ENCODE peak calls at places on chromosomes 7 and 10, in eight cellular contexts. One of them, this sample, is unnamed.

GRCh38 chr7:94350729-94351128 is 44.0 kb upstream of the COL1A2 start:
- DNase-seq in substantia nigra: no peak
- DNase-seq in endothelial cell: no peak
- DNase-seq in stimulated activated CD4-positive, alpha-beta T cell treated with anti-CD3 and anti-CD28 coated beads, Interleukin-12 subunit alpha, Interleukin-12 subunit beta, amount 100 ng/mL, for 48 hours: no peak
- DNase-seq in neural crest cell: no peak
- DNase-seq in stomach: no peak
- DNase-seq in B cell: no peak
- DNase-seq in psoas muscle: no peak
- DNase-seq in this sample: no peak

GRCh38 chr10:75404335-75405200 is 3.0 kb upstream of the ZNF503 start:
- DNase-seq in endothelial cell: peak; percentile 56
- DNase-seq in substantia nigra: peak; percentile 6
- DNase-seq in stimulated activated CD4-positive, alpha-beta T cell treated with anti-CD3 and anti-CD28 coated beads, Interleukin-12 subunit alpha, Interleukin-12 subunit beta, amount 100 ng/mL, for 48 hours: no peak
- DNase-seq in stomach: peak; percentile 56
- DNase-seq in psoas muscle: no peak
- DNase-seq in B cell: peak; percentile 12
- DNase-seq in neural crest cell: peak; percentile 36
- DNase-seq in this sample: peak; percentile 57

GRCh38 chr7:99559276-99559915 is 954 bp downstream of the ZNF655 start:
- DNase-seq in substantia nigra: no peak
- DNase-seq in stimulated activated CD4-positive, alpha-beta T cell treated with anti-CD3 and anti-CD28 coated beads, Interleukin-12 subunit alpha, Interleukin-12 subunit beta, amount 100 ng/mL, for 48 hours: no peak
- DNase-seq in stomach: no peak
- DNase-seq in endothelial cell: no peak
- DNase-seq in B cell: no peak
- DNase-seq in neural crest cell: no peak
- DNase-seq in psoas muscle: no peak
- DNase-seq in this sample: no peak

GRCh38 chr7:11427686-11428273 is 404.2 kb downstream of the THSD7A start:
- DNase-seq in stomach: no peak
- DNase-seq in B cell: peak; percentile 41
- DNase-seq in psoas muscle: no peak
- DNase-seq in substantia nigra: no peak
- DNase-seq in stimulated activated CD4-positive, alpha-beta T cell treated with anti-CD3 and anti-CD28 coated beads, Interleukin-12 subunit alpha, Interleukin-12 subunit beta, amount 100 ng/mL, for 48 hours: no peak
- DNase-seq in endothelial cell: peak; percentile 9
- DNase-seq in neural crest cell: no peak
- DNase-seq in this sample: no peak

GRCh38 chr7:47581821-47582747 is at the start of gene TNS3:
- DNase-seq in substantia nigra: no peak
- DNase-seq in stimulated activated CD4-positive, alpha-beta T cell treated with anti-CD3 and anti-CD28 coated beads, Interleukin-12 subunit alpha, Interleukin-12 subunit beta, amount 100 ng/mL, for 48 hours: no peak
- DNase-seq in neural crest cell: peak; percentile 46
- DNase-seq in stomach: peak; percentile 68
- DNase-seq in psoas muscle: peak; percentile 58
- DNase-seq in B cell: peak; percentile 73
- DNase-seq in endothelial cell: peak; percentile 60
- DNase-seq in this sample: peak; percentile 67

GRCh38 chr7:41058986-41059741 is 643.7 kb downstream of the INHBA start:
- DNase-seq in B cell: no peak
- DNase-seq in substantia nigra: no peak
- DNase-seq in stomach: no peak
- DNase-seq in neural crest cell: no peak
- DNase-seq in stimulated activated CD4-positive, alpha-beta T cell treated with anti-CD3 and anti-CD28 coated beads, Interleukin-12 subunit alpha, Interleukin-12 subunit beta, amount 100 ng/mL, for 48 hours: no peak
- DNase-seq in endothelial cell: no peak
- DNase-seq in psoas muscle: no peak
- DNase-seq in this sample: no peak

GRCh38 chr7:99397632-99397983 is 10.8 kb downstream of the PDAP1 start:
- DNase-seq in endothelial cell: no peak
- DNase-seq in B cell: no peak
- DNase-seq in neural crest cell: no peak
- DNase-seq in stomach: no peak
- DNase-seq in substantia nigra: no peak
- DNase-seq in psoas muscle: no peak
- DNase-seq in stimulated activated CD4-positive, alpha-beta T cell treated with anti-CD3 and anti-CD28 coated beads, Interleukin-12 subunit alpha, Interleukin-12 subunit beta, amount 100 ng/mL, for 48 hours: no peak
- DNase-seq in this sample: no peak

GRCh38 chr7:24827589-24827988 is 70.3 kb upstream of the GSDME start:
- DNase-seq in endothelial cell: no peak
- DNase-seq in substantia nigra: no peak
- DNase-seq in neural crest cell: no peak
- DNase-seq in stimulated activated CD4-positive, alpha-beta T cell treated with anti-CD3 and anti-CD28 coated beads, Interleukin-12 subunit alpha, Interleukin-12 subunit beta, amount 100 ng/mL, for 48 hours: no peak
- DNase-seq in psoas muscle: no peak
- DNase-seq in B cell: no peak
- DNase-seq in stomach: no peak
- DNase-seq in this sample: no peak

GRCh38 chr7:74061840-74062539 is 21.6 kb upstream of the LIMK1 start:
- DNase-seq in psoas muscle: peak; percentile 84
- DNase-seq in endothelial cell: no peak
- DNase-seq in B cell: peak; percentile 72
- DNase-seq in stomach: peak; percentile 92
- DNase-seq in substantia nigra: peak; percentile 58
- DNase-seq in stimulated activated CD4-positive, alpha-beta T cell treated with anti-CD3 and anti-CD28 coated beads, Interleukin-12 subunit alpha, Interleukin-12 subunit beta, amount 100 ng/mL, for 48 hours: peak; percentile 35
- DNase-seq in neural crest cell: no peak
- DNase-seq in this sample: peak; percentile 90

GRCh38 chr7:154748387-154748786 is 254.5 kb downstream of the PAXIP1 start:
- DNase-seq in neural crest cell: no peak
- DNase-seq in endothelial cell: no peak
- DNase-seq in stomach: no peak
- DNase-seq in B cell: no peak
- DNase-seq in psoas muscle: no peak
- DNase-seq in substantia nigra: no peak
- DNase-seq in stimulated activated CD4-positive, alpha-beta T cell treated with anti-CD3 and anti-CD28 coated beads, Interleukin-12 subunit alpha, Interleukin-12 subunit beta, amount 100 ng/mL, for 48 hours: no peak
- DNase-seq in this sample: no peak

GRCh38 chr10:103636996-103637395 is 143.5 kb downstream of the NEURL1 start:
- DNase-seq in stomach: no peak
- DNase-seq in psoas muscle: no peak
- DNase-seq in neural crest cell: no peak
- DNase-seq in substantia nigra: no peak
- DNase-seq in endothelial cell: no peak
- DNase-seq in stimulated activated CD4-positive, alpha-beta T cell treated with anti-CD3 and anti-CD28 coated beads, Interleukin-12 subunit alpha, Interleukin-12 subunit beta, amount 100 ng/mL, for 48 hours: no peak
- DNase-seq in B cell: no peak
- DNase-seq in this sample: no peak

GRCh38 chr7:80991654-80992053 is 72.8 kb upstream of the SEMA3C start:
- DNase-seq in psoas muscle: no peak
- DNase-seq in neural crest cell: no peak
- DNase-seq in stimulated activated CD4-positive, alpha-beta T cell treated with anti-CD3 and anti-CD28 coated beads, Interleukin-12 subunit alpha, Interleukin-12 subunit beta, amount 100 ng/mL, for 48 hours: no peak
- DNase-seq in substantia nigra: no peak
- DNase-seq in stomach: no peak
- DNase-seq in B cell: no peak
- DNase-seq in endothelial cell: no peak
- DNase-seq in this sample: no peak

GRCh38 chr7:97871659-97872024 is 566 bp downstream of the ASNS start:
- DNase-seq in endothelial cell: no peak
- DNase-seq in stomach: no peak
- DNase-seq in substantia nigra: no peak
- DNase-seq in psoas muscle: no peak
- DNase-seq in stimulated activated CD4-positive, alpha-beta T cell treated with anti-CD3 and anti-CD28 coated beads, Interleukin-12 subunit alpha, Interleukin-12 subunit beta, amount 100 ng/mL, for 48 hours: no peak
- DNase-seq in neural crest cell: no peak
- DNase-seq in B cell: no peak
- DNase-seq in this sample: no peak

GRCh38 chr10:75793848-75794247 is 362.4 kb downstream of the LRMDA start:
- DNase-seq in psoas muscle: no peak
- DNase-seq in substantia nigra: no peak
- DNase-seq in B cell: no peak
- DNase-seq in neural crest cell: no peak
- DNase-seq in endothelial cell: no peak
- DNase-seq in stimulated activated CD4-positive, alpha-beta T cell treated with anti-CD3 and anti-CD28 coated beads, Interleukin-12 subunit alpha, Interleukin-12 subunit beta, amount 100 ng/mL, for 48 hours: no peak
- DNase-seq in stomach: no peak
- DNase-seq in this sample: no peak

GRCh38 chr10:28480566-28480965 is 52.4 kb upstream of the WAC start:
- DNase-seq in neural crest cell: no peak
- DNase-seq in stomach: no peak
- DNase-seq in stimulated activated CD4-positive, alpha-beta T cell treated with anti-CD3 and anti-CD28 coated beads, Interleukin-12 subunit alpha, Interleukin-12 subunit beta, amount 100 ng/mL, for 48 hours: no peak
- DNase-seq in endothelial cell: no peak
- DNase-seq in B cell: no peak
- DNase-seq in psoas muscle: no peak
- DNase-seq in substantia nigra: no peak
- DNase-seq in this sample: no peak

GRCh38 chr10:69624245-69624786 is 5.7 kb upstream of the FAM241B start:
- DNase-seq in substantia nigra: no peak
- DNase-seq in endothelial cell: no peak
- DNase-seq in neural crest cell: no peak
- DNase-seq in psoas muscle: no peak
- DNase-seq in stimulated activated CD4-positive, alpha-beta T cell treated with anti-CD3 and anti-CD28 coated beads, Interleukin-12 subunit alpha, Interleukin-12 subunit beta, amount 100 ng/mL, for 48 hours: no peak
- DNase-seq in B cell: no peak
- DNase-seq in stomach: no peak
- DNase-seq in this sample: no peak

GRCh38 chr7:111919690-111920179 is 286.5 kb downstream of the DOCK4 start:
- DNase-seq in stomach: no peak
- DNase-seq in stimulated activated CD4-positive, alpha-beta T cell treated with anti-CD3 and anti-CD28 coated beads, Interleukin-12 subunit alpha, Interleukin-12 subunit beta, amount 100 ng/mL, for 48 hours: no peak
- DNase-seq in substantia nigra: no peak
- DNase-seq in psoas muscle: no peak
- DNase-seq in neural crest cell: no peak
- DNase-seq in B cell: no peak
- DNase-seq in endothelial cell: no peak
- DNase-seq in this sample: no peak

GRCh38 chr7:95602421-95602820 is 6.1 kb upstream of the PDK4 start:
- DNase-seq in neural crest cell: no peak
- DNase-seq in stimulated activated CD4-positive, alpha-beta T cell treated with anti-CD3 and anti-CD28 coated beads, Interleukin-12 subunit alpha, Interleukin-12 subunit beta, amount 100 ng/mL, for 48 hours: no peak
- DNase-seq in B cell: no peak
- DNase-seq in substantia nigra: no peak
- DNase-seq in endothelial cell: no peak
- DNase-seq in psoas muscle: no peak
- DNase-seq in stomach: no peak
- DNase-seq in this sample: no peak

GRCh38 chr7:49396194-49396593 is 377.2 kb upstream of the VWC2 start:
- DNase-seq in neural crest cell: no peak
- DNase-seq in substantia nigra: no peak
- DNase-seq in stimulated activated CD4-positive, alpha-beta T cell treated with anti-CD3 and anti-CD28 coated beads, Interleukin-12 subunit alpha, Interleukin-12 subunit beta, amount 100 ng/mL, for 48 hours: no peak
- DNase-seq in B cell: no peak
- DNase-seq in psoas muscle: no peak
- DNase-seq in endothelial cell: no peak
- DNase-seq in stomach: no peak
- DNase-seq in this sample: no peak

GRCh38 chr7:78203042-78203720 is 404.6 kb downstream of the PHTF2 start:
- DNase-seq in substantia nigra: no peak
- DNase-seq in endothelial cell: no peak
- DNase-seq in psoas muscle: no peak
- DNase-seq in stomach: no peak
- DNase-seq in stimulated activated CD4-positive, alpha-beta T cell treated with anti-CD3 and anti-CD28 coated beads, Interleukin-12 subunit alpha, Interleukin-12 subunit beta, amount 100 ng/mL, for 48 hours: no peak
- DNase-seq in neural crest cell: no peak
- DNase-seq in B cell: no peak
- DNase-seq in this sample: no peak

GRCh38 chr7:596071-596818 is 76.6 kb upstream of the PDGFA start:
- DNase-seq in stomach: no peak
- DNase-seq in B cell: no peak
- DNase-seq in stimulated activated CD4-positive, alpha-beta T cell treated with anti-CD3 and anti-CD28 coated beads, Interleukin-12 subunit alpha, Interleukin-12 subunit beta, amount 100 ng/mL, for 48 hours: no peak
- DNase-seq in neural crest cell: no peak
- DNase-seq in endothelial cell: no peak
- DNase-seq in psoas muscle: no peak
- DNase-seq in substantia nigra: no peak
- DNase-seq in this sample: no peak

GRCh38 chr7:66099551-66100407 is 14.9 kb upstream of the CRCP start:
- DNase-seq in stomach: peak; percentile 83
- DNase-seq in substantia nigra: peak; percentile 14
- DNase-seq in stimulated activated CD4-positive, alpha-beta T cell treated with anti-CD3 and anti-CD28 coated beads, Interleukin-12 subunit alpha, Interleukin-12 subunit beta, amount 100 ng/mL, for 48 hours: no peak
- DNase-seq in psoas muscle: peak; percentile 55
- DNase-seq in endothelial cell: peak; percentile 45
- DNase-seq in B cell: peak; percentile 37
- DNase-seq in neural crest cell: peak; percentile 26
- DNase-seq in this sample: no peak

GRCh38 chr7:82413237-82413636 is 30.3 kb downstream of the CACNA2D1 start:
- DNase-seq in B cell: no peak
- DNase-seq in psoas muscle: no peak
- DNase-seq in stimulated activated CD4-positive, alpha-beta T cell treated with anti-CD3 and anti-CD28 coated beads, Interleukin-12 subunit alpha, Interleukin-12 subunit beta, amount 100 ng/mL, for 48 hours: no peak
- DNase-seq in neural crest cell: no peak
- DNase-seq in stomach: no peak
- DNase-seq in substantia nigra: no peak
- DNase-seq in endothelial cell: no peak
- DNase-seq in this sample: no peak

GRCh38 chr10:119737827-119738226 is 12.0 kb downstream of the INPP5F start:
- DNase-seq in substantia nigra: no peak
- DNase-seq in neural crest cell: no peak
- DNase-seq in stimulated activated CD4-positive, alpha-beta T cell treated with anti-CD3 and anti-CD28 coated beads, Interleukin-12 subunit alpha, Interleukin-12 subunit beta, amount 100 ng/mL, for 48 hours: no peak
- DNase-seq in psoas muscle: no peak
- DNase-seq in endothelial cell: no peak
- DNase-seq in stomach: no peak
- DNase-seq in B cell: no peak
- DNase-seq in this sample: no peak